ENCODE peak calls at places on chromosomes 16 and 17, in six cellular contexts. R is activated naive CD8-positive, alpha-beta T cell treated with anti-CD3 and anti-CD28 coated beads, Interleukin-2, amount 50 U/mL, for 24 hours; G is fibroblast of mammary gland; Z is omental fat pad; V is kidney epithelial cell; L is mesenchymal stem cell. S is an unnamed sample.

GRCh38 chr17:41731836-41732235 is 2.6 kb downstream of the HAP1 start:
- DNase-seq in R (no peak), G (no peak), V (no peak), Z (no peak), L (no peak), S (no peak)

GRCh38 chr16:53865492-53865863 is 161.5 kb downstream of the FTO start:
- DNase-seq in R (no peak), V (peak), L (peak), G (peak), Z (no peak), S (no peak)

GRCh38 chr16:27470567-27471431 is 68.8 kb downstream of the IL21R start:
- DNase-seq in Z (no peak), V (no peak), G (peak), R (no peak), L (peak), S (no peak)

GRCh38 chr16:17544785-17545184 is 74.0 kb upstream of the XYLT1 start:
- DNase-seq in L (no peak), V (no peak), Z (no peak), R (peak), G (no peak), S (no peak)

GRCh38 chr17:34872640-34873039 is 88.6 kb downstream of the CCT6B start:
- DNase-seq in R (no peak), L (no peak), Z (no peak), G (no peak), V (no peak), S (no peak)

GRCh38 chr17:1001640-1002411 is 4.9 kb downstream of the TIMM22 start:
- DNase-seq in Z (no peak), G (peak), L (peak), V (no peak), R (no peak), S (no peak)

GRCh38 chr17:41308251-41308917 is 725 bp downstream of the KRTAP16-1 start:
- DNase-seq in R (peak), L (no peak), G (no peak), Z (no peak), V (no peak), S (peak)

GRCh38 chr17:52128721-52129120 is 29.8 kb downstream of the CA10 start:
- DNase-seq in Z (no peak), G (no peak), L (no peak), V (no peak), R (no peak), S (no peak)

GRCh38 chr17:17561408-17562144 is 29.9 kb downstream of the PEMT start:
- DNase-seq in R (no peak), L (no peak), G (no peak), V (no peak), Z (no peak), S (peak)

GRCh38 chr17:82647593-82648164 is 565 bp downstream of the WDR45B start:
- DNase-seq in Z (no peak), L (peak), R (peak), G (no peak), V (no peak), S (peak)

GRCh38 chr16:11658896-11659708 is 9.2 kb upstream of the SNN start:
- DNase-seq in L (no peak), R (no peak), V (no peak), G (peak), Z (no peak), S (no peak)

GRCh38 chr17:39863918-39864746 is at the start of gene IKZF3:
- DNase-seq in V (peak), R (peak), G (peak), Z (peak), L (peak), S (peak)

GRCh38 chr17:29294580-29294900 is 592 bp upstream of the NUFIP2 start:
- DNase-seq in L (no peak), R (no peak), V (no peak), G (no peak), Z (no peak), S (no peak)

GRCh38 chr16:80671281-80671849 is 130.6 kb downstream of the DYNLRB2 start:
- DNase-seq in G (no peak), R (no peak), Z (no peak), V (no peak), L (no peak), S (no peak)

GRCh38 chr17:79836952-79837887 is 2.0 kb downstream of the CBX4 start:
- DNase-seq in V (no peak), Z (peak), R (peak), L (peak), G (peak), S (no peak)

GRCh38 chr17:10003705-10004104 is 98.6 kb upstream of the RCVRN start:
- DNase-seq in R (no peak), G (no peak), L (no peak), Z (no peak), V (no peak), S (no peak)

GRCh38 chr17:28415886-28416285 is 9.9 kb upstream of the SLC46A1 start:
- DNase-seq in R (no peak), Z (no peak), G (no peak), V (no peak), L (no peak), S (no peak)

GRCh38 chr16:1002399-1003161 is 21.0 kb downstream of the SOX8 start:
- DNase-seq in Z (peak), V (peak), R (peak), L (peak), G (peak), S (peak)

GRCh38 chr17:48181653-48182052 is 74.1 kb downstream of the SNX11 start:
- DNase-seq in Z (no peak), L (peak), R (no peak), V (no peak), G (peak), S (no peak)

GRCh38 chr17:21282231-21282630 is 2.3 kb upstream of the MAP2K3 start:
- DNase-seq in R (no peak), V (peak), Z (no peak), L (peak), G (peak), S (peak)

GRCh38 chr17:50272711-50273653 is 1.3 kb upstream of the TMEM92 start:
- DNase-seq in R (peak), Z (no peak), L (peak), V (no peak), G (peak), S (no peak)

GRCh38 chr16:71467810-71468209 is 5.8 kb upstream of the ZNF23 start:
- DNase-seq in V (no peak), L (peak), Z (no peak), R (peak), G (no peak), S (no peak)

GRCh38 chr17:81251091-81251942 is 12.2 kb downstream of the NDUFAF8 start:
- DNase-seq in G (no peak), L (no peak), V (no peak), Z (no peak), R (no peak), S (no peak)

GRCh38 chr17:7716901-7717755 is at the start of gene DNAH2:
- DNase-seq in L (peak), V (peak), R (peak), Z (no peak), G (peak), S (peak)

GRCh38 chr16:86877835-86878234 is 299.5 kb downstream of the FOXL1 start:
- DNase-seq in G (no peak), R (no peak), Z (no peak), V (no peak), L (no peak), S (no peak)

GRCh38 chr17:883586-883962 is 96.0 kb downstream of the NXN start:
- DNase-seq in L (no peak), V (no peak), Z (no peak), G (no peak), R (no peak), S (no peak)

GRCh38 chr16:88784856-88785105 is 239 bp downstream of the PIEZO1 start:
- DNase-seq in V (no peak), Z (no peak), R (no peak), G (no peak), L (no peak), S (no peak)

GRCh38 chr17:82412535-82413520 is 5.3 kb upstream of the HEXD start:
- DNase-seq in V (no peak), L (no peak), R (no peak), G (no peak), Z (no peak), S (no peak)

GRCh38 chr16:57660715-57661463 is 7.2 kb upstream of the ADGRG3 start:
- DNase-seq in V (no peak), G (no peak), Z (no peak), R (no peak), L (no peak), S (no peak)

GRCh38 chr16:78102865-78103264 is 3.4 kb downstream of the WWOX start:
- DNase-seq in R (no peak), L (no peak), Z (no peak), G (no peak), V (no peak), S (no peak)

GRCh38 chr17:8120520-8121443 is 2.5 kb upstream of the ALOXE3 start:
- DNase-seq in R (peak), Z (no peak), L (peak), G (peak), V (no peak), S (no peak)

GRCh38 chr17:8861482-8862181 is 5.8 kb downstream of the PIK3R6 start:
- DNase-seq in Z (no peak), R (no peak), G (no peak), L (no peak), V (no peak), S (no peak)

GRCh38 chr17:15464211-15464610 is 3.2 kb downstream of the CDRT4 start:
- DNase-seq in Z (no peak), V (no peak), R (no peak), G (no peak), L (no peak), S (no peak)